ENCODE peak calls at places on chromosome 1, in five cellular contexts. R is Calu3, N is EL, D is upper lobe of right lung, E is Caco-2. U is an unnamed sample.

GRCh38 chr1:81703352-81703735 is 97.4 kb upstream of the ADGRL2 start:
- DNase-seq in R (no peak), N (peak; percentile 80), D (no peak), E (no peak), U (no peak)

GRCh38 chr1:5857011-5857410 is 135.2 kb downstream of the NPHP4 start:
- DNase-seq in R (no peak), N (no peak), D (no peak), E (no peak), U (no peak)

GRCh38 chr1:26160527-26161407 is 1.9 kb downstream of the FAM110D start:
- DNase-seq in R (no peak), N (no peak), D (peak; percentile 42), E (no peak), U (no peak)

GRCh38 chr1:240582953-240583352 is 29.0 kb downstream of the GREM2 start:
- DNase-seq in R (no peak), N (peak; percentile 31), D (no peak), E (no peak), U (no peak)

GRCh38 chr1:217079579-217079978 is 356.4 kb upstream of the ESRRG start:
- DNase-seq in R (no peak), N (no peak), D (no peak), E (no peak), U (no peak)

GRCh38 chr1:185281245-185281644 is 35.8 kb downstream of the IVNS1ABP start:
- DNase-seq in R (no peak), N (no peak), D (no peak), E (no peak), U (no peak)

GRCh38 chr1:69197816-69198215 is 369.9 kb upstream of the LRRC7 start:
- DNase-seq in R (no peak), N (no peak), D (no peak), E (no peak), U (no peak)

GRCh38 chr1:193971595-193971994 is 785.2 kb upstream of the B3GALT2 start:
- DNase-seq in R (no peak), N (peak; percentile 88), D (no peak), E (no peak), U (no peak)

GRCh38 chr1:156887324-156887723 is 6.2 kb upstream of the PEAR1 start:
- DNase-seq in R (no peak), N (no peak), D (no peak), E (no peak), U (no peak)

GRCh38 chr1:63902844-63903589 is 129.2 kb downstream of the ROR1 start:
- DNase-seq in R (no peak), N (no peak), D (no peak), E (no peak), U (no peak)

GRCh38 chr1:117613249-117613968 is 7.6 kb downstream of the TENT5C start:
- DNase-seq in R (no peak), N (no peak), D (no peak), E (no peak), U (no peak)

GRCh38 chr1:230067871-230068814 is 1.1 kb downstream of the GALNT2 start:
- DNase-seq in R (peak; percentile 45), N (peak; percentile 29), D (peak; percentile 75), E (peak; percentile 56), U (peak; percentile 36)

GRCh38 chr1:14915356-14916054 is 238.0 kb upstream of the TMEM51 start:
- DNase-seq in R (peak; percentile 56), N (peak; percentile 53), D (no peak), E (peak; percentile 62), U (peak; percentile 73)

GRCh38 chr1:23838401-23838866 is 13.2 kb upstream of the HMGCL start:
- DNase-seq in R (peak; percentile 74), N (peak; percentile 60), D (peak; percentile 88), E (peak; percentile 71), U (peak; percentile 64)

GRCh38 chr1:228009828-228010775 is 3.3 kb downstream of the WNT3A start:
- DNase-seq in R (no peak), N (no peak), D (peak; percentile 60), E (no peak), U (no peak)

GRCh38 chr1:78619446-78619802 is 824 bp upstream of the IFI44L start:
- DNase-seq in R (no peak), N (peak; percentile 33), D (no peak), E (no peak), U (no peak)